ENCODE peak calls at places on chromosomes 16 and 17, in six cellular contexts. E is NCI-H446 treated with DMSO at 0.1 percent for 48 hours, T is BJ, U is lung, D is midbrain, Z is mesothelial cell of epicardium. A is an unnamed sample.

GRCh38 chr17:31699281-31699680 is 159.8 kb downstream of the COPRS start:
- DNase-seq in D (no peak), E (no peak), T (no peak), U (no peak), Z (no peak), A (no peak)

GRCh38 chr16:4511441-4512082 is 27.0 kb downstream of the CDIP1 start:
- DNase-seq in T (no peak), E (no peak), Z (peak; percentile 63), U (peak; percentile 36), D (peak; percentile 37), A (peak; percentile 65)

GRCh38 chr17:17900615-17901520 is 64.1 kb upstream of the SREBF1 start:
- DNase-seq in U (peak; percentile 89), Z (peak; percentile 61), T (peak; percentile 98), D (peak; percentile 61), E (peak; percentile 61), A (peak; percentile 29)

GRCh38 chr16:31063843-31064611 is 10.0 kb downstream of the ZNF668 start:
- DNase-seq in U (no peak), T (no peak), Z (no peak), D (no peak), E (no peak), A (no peak)

GRCh38 chr16:50591800-50592771 is 43.9 kb downstream of the NKD1 start:
- DNase-seq in D (peak; percentile 91), U (no peak), E (no peak), T (no peak), Z (peak; percentile 73), A (no peak)

GRCh38 chr16:839643-840408 is 39.3 kb upstream of the GNG13 start:
- DNase-seq in D (no peak), T (no peak), Z (no peak), E (no peak), U (no peak), A (no peak)

GRCh38 chr16:85504242-85504641 is 108.9 kb upstream of the GSE1 start:
- DNase-seq in E (no peak), U (no peak), T (no peak), Z (no peak), D (no peak), A (no peak)

GRCh38 chr16:66606000-66606751 is 1.7 kb downstream of the CMTM3 start:
- DNase-seq in U (no peak), D (no peak), E (no peak), Z (no peak), T (no peak), A (no peak)

GRCh38 chr17:15342460-15342859 is 1.1 kb upstream of the TEKT3 start:
- DNase-seq in T (no peak), D (no peak), E (no peak), U (no peak), Z (no peak), A (no peak)

GRCh38 chr17:58006563-58006923 is 503 bp downstream of the SRSF1 start:
- DNase-seq in Z (peak; percentile 80), T (no peak), D (peak; percentile 67), E (peak; percentile 50), U (peak; percentile 78), A (peak; percentile 70)

GRCh38 chr17:41271858-41272257 is 3.6 kb upstream of the KRTAP9-7 start:
- DNase-seq in Z (no peak), E (no peak), U (no peak), T (no peak), D (no peak), A (no peak)

GRCh38 chr17:57080708-57081107 is 4.3 kb upstream of the AKAP1 start:
- DNase-seq in D (no peak), Z (no peak), T (no peak), E (no peak), U (no peak), A (no peak)

GRCh38 chr17:75004371-75004770 is 8.1 kb upstream of the MRPL58 start:
- DNase-seq in E (no peak), D (no peak), Z (no peak), T (no peak), U (no peak), A (no peak)

GRCh38 chr16:71557954-71558582 is 18.8 kb downstream of the TAT start:
- DNase-seq in U (no peak), T (no peak), Z (no peak), D (no peak), E (no peak), A (no peak)

GRCh38 chr16:26129997-26130396 is 438.2 kb downstream of the HS3ST4 start:
- DNase-seq in U (no peak), E (no peak), Z (no peak), T (no peak), D (no peak), A (no peak)

A was measured in HL-60.